ENCODE peak calls at places on chromosome 16, in five cellular contexts. One of them, this sample, is unnamed.

GRCh38 chr16:82059983-82060421 is 24.9 kb downstream of the HSD17B2 start:
- DNase-seq in GM12878: no peak
- DNase-seq in IMR-90: no peak
- DNase-seq in SK-N-SH: no peak
- DNase-seq in K562: no peak
- DNase-seq in this sample: no peak

GRCh38 chr16:88809068-88809675 is 2.6 kb downstream of the APRT start:
- DNase-seq in K562: no peak
- DNase-seq in IMR-90: no peak
- DNase-seq in GM12878: no peak
- DNase-seq in SK-N-SH: no peak
- DNase-seq in this sample: peak

GRCh38 chr16:54291981-54292487 is 5.4 kb upstream of the IRX3 start:
- DNase-seq in SK-N-SH: no peak
- DNase-seq in K562: no peak
- DNase-seq in IMR-90: no peak
- DNase-seq in GM12878: no peak
- DNase-seq in this sample: no peak

GRCh38 chr16:68000024-68000423 is 740 bp upstream of the DPEP2 start:
- DNase-seq in SK-N-SH: no peak
- DNase-seq in IMR-90: no peak
- DNase-seq in GM12878: no peak
- DNase-seq in K562: no peak
- DNase-seq in this sample: no peak

GRCh38 chr16:50121278-50121677 is 31.8 kb upstream of the TENT4B start:
- DNase-seq in SK-N-SH: no peak
- DNase-seq in GM12878: peak
- DNase-seq in IMR-90: no peak
- DNase-seq in K562: no peak
- DNase-seq in this sample: no peak

GRCh38 chr16:69859105-69859969 is 91.8 kb upstream of the CLEC18A start:
- DNase-seq in IMR-90: no peak
- DNase-seq in K562: peak
- DNase-seq in GM12878: no peak
- DNase-seq in SK-N-SH: peak
- DNase-seq in this sample: peak

GRCh38 chr16:89330177-89330856 is 112.8 kb downstream of the ZNF778 start:
- DNase-seq in SK-N-SH: no peak
- DNase-seq in IMR-90: peak
- DNase-seq in K562: peak
- DNase-seq in GM12878: no peak
- DNase-seq in this sample: peak

GRCh38 chr16:89646906-89647305 is 10.6 kb downstream of the CHMP1A start:
- DNase-seq in SK-N-SH: no peak
- DNase-seq in IMR-90: no peak
- DNase-seq in GM12878: no peak
- DNase-seq in K562: no peak
- DNase-seq in this sample: no peak

GRCh38 chr16:61289141-61289540 is 747.1 kb downstream of the CDH8 start:
- DNase-seq in K562: no peak
- DNase-seq in IMR-90: no peak
- DNase-seq in GM12878: no peak
- DNase-seq in SK-N-SH: no peak
- DNase-seq in this sample: no peak

GRCh38 chr16:70703835-70704381 is 18.1 kb upstream of the MTSS2 start:
- DNase-seq in GM12878: no peak
- DNase-seq in SK-N-SH: no peak
- DNase-seq in IMR-90: no peak
- DNase-seq in K562: no peak
- DNase-seq in this sample: no peak

GRCh38 chr16:3606441-3606840 is 5.0 kb downstream of the SLX4 start:
- DNase-seq in SK-N-SH: no peak
- DNase-seq in K562: no peak
- DNase-seq in IMR-90: no peak
- DNase-seq in GM12878: no peak
- DNase-seq in this sample: no peak

GRCh38 chr16:14490281-14490680 is 139.8 kb downstream of the PARN start:
- DNase-seq in IMR-90: no peak
- DNase-seq in K562: no peak
- DNase-seq in SK-N-SH: no peak
- DNase-seq in GM12878: no peak
- DNase-seq in this sample: no peak

GRCh38 chr16:70679653-70680494 is 6.0 kb downstream of the MTSS2 start:
- DNase-seq in IMR-90: no peak
- DNase-seq in GM12878: no peak
- DNase-seq in K562: peak
- DNase-seq in SK-N-SH: peak
- DNase-seq in this sample: peak

GRCh38 chr16:64089697-64090096 is 1032.2 kb downstream of the CDH11 start:
- DNase-seq in GM12878: no peak
- DNase-seq in IMR-90: peak
- DNase-seq in K562: no peak
- DNase-seq in SK-N-SH: peak
- DNase-seq in this sample: no peak

GRCh38 chr16:67993207-67994036 is 5.9 kb downstream of the DPEP2 start:
- DNase-seq in K562: peak
- DNase-seq in IMR-90: peak
- DNase-seq in GM12878: no peak
- DNase-seq in SK-N-SH: peak
- DNase-seq in this sample: peak

GRCh38 chr16:12336158-12336557 is 359.6 kb downstream of the SNX29 start:
- DNase-seq in GM12878: no peak
- DNase-seq in IMR-90: no peak
- DNase-seq in SK-N-SH: no peak
- DNase-seq in K562: no peak
- DNase-seq in this sample: no peak

GRCh38 chr16:89035013-89035697 is 58.1 kb upstream of the CBFA2T3 start:
- DNase-seq in GM12878: no peak
- DNase-seq in K562: no peak
- DNase-seq in IMR-90: no peak
- DNase-seq in SK-N-SH: no peak
- DNase-seq in this sample: no peak

DNA sequence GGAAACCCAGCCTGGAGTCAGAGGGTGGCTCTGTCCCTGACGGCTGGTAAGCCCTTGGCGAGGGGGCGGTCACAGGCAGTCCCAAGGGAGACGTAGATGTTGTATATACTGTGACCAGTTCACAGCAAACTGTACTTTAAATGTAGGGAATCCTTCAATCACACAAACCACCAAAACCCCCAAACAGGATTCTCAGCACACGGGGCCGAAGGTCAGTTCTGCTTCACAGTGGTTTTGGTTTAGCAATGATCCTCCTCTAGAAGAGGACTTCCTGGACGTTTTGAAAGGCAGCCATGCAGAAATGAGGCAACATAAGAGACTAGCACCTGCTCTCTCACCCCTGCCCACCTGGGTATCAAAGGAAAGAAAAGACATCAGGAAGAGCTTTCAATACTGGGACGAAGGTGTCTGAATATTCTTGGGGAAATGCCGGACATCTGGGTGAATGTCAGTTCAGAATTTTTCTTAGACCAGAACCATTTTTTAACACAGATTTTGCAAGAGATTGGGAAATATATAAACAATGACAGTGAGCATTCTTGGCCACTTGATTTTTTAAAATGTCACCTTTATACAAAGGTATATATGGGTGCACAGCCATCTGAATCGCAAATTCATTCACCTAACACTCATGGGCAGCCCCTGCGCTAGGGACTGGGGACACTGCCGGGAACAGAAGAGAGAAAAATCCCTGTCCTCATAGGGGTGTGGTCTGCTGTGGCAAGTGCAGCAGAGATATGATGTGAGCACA is 74.2 kb downstream of the CRISPLD2 start:
- DNase-seq in GM12878: peak
- DNase-seq in SK-N-SH: no peak
- DNase-seq in IMR-90: no peak
- DNase-seq in K562: no peak
- DNase-seq in this sample: no peak
- H3K27ac ChIP-seq in GM12878: no peak
- H3K27ac ChIP-seq in SK-N-SH: no peak
- H3K27ac ChIP-seq in IMR-90: no peak
- H3K27ac ChIP-seq in K562: no peak
- H3K27ac ChIP-seq in this sample: no peak

GRCh38 chr16:51148674-51149228 is 2.3 kb downstream of the SALL1 start:
- DNase-seq in GM12878: no peak
- DNase-seq in SK-N-SH: no peak
- DNase-seq in K562: no peak
- DNase-seq in IMR-90: no peak
- DNase-seq in this sample: no peak
- TF ChIP-seq RCOR1 in GM12878: no peak
- TF ChIP-seq RCOR1 in SK-N-SH: no peak
- TF ChIP-seq RCOR1 in K562: no peak
- TF ChIP-seq RCOR1 in IMR-90: no peak
- TF ChIP-seq RCOR1 in this sample: no peak

DNA sequence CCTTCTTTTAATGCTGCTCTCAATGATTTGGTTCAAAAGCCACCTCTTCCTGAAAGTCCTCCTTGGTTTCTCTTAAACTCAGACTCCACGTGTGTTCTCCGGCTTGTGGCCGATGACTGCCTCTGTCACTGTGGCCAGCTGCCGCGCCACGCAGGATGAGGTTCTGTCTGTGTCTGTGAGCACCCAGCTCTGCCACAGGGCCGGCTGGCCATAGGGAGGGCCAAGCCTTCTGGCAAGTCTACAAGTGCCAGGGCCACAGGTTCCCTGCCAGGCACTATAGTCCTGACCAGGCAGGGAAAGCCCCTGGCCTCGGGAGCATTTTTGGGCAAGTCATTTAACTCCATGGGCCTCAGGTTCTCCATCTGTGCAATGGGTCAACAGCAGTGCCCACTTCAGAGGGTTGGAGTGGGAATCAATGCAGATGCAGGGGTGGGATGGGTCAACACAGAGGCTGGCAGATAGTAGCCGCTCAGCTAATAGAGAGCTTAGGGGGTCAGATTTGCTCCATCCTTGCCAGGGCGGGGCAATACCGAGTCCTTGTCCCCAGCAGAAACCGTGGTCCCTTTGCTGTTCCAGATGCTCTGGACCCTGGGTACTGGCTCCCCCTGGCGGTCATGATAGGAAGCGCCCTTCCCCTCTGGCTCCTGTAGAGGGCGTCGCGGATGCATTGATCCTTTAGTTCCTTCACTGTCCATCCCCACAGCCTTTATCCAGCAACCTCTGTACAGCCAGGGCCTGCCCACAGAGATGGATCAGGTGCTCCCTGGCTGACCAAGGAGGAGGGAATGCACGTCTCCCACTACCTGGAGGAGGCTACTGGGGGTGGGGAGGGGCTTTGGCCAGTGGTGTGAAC is 19.3 kb upstream of the ADGRG3 start:
- DNase-seq in IMR-90: peak
- DNase-seq in GM12878: peak
- DNase-seq in K562: peak
- DNase-seq in SK-N-SH: peak
- DNase-seq in this sample: peak
- H3K27ac ChIP-seq in IMR-90: no peak
- H3K27ac ChIP-seq in GM12878: peak
- H3K27ac ChIP-seq in K562: no peak
- H3K27ac ChIP-seq in SK-N-SH: no peak
- H3K27ac ChIP-seq in this sample: no peak

DNA sequence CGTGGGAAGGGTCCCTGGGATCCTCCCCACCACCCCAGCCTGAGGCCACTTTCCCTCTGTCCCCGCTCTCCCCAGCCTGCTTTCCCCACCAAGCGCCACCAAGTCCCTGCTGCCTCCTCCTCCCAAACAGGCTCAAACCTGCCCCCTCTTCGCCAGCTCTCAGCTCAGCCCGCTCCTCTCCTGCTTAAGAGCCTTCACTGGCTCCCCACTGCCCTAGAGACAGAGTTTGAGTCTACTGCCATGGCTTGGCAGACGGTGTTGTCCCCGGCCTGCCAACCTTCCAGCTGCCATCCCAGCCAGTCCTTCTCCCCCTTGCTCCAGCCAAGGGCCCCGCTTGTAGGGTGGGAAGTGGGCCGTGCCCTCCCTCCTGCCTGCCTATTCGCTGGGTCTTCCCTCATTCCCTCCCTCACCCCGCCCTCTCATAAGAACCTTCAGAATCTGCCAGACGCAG is 11.1 kb downstream of the IL4R start:
- DNase-seq in GM12878: no peak
- DNase-seq in IMR-90: no peak
- DNase-seq in K562: no peak
- DNase-seq in SK-N-SH: no peak
- DNase-seq in this sample: no peak
- TF ChIP-seq RCOR1 in GM12878: no peak
- TF ChIP-seq RCOR1 in IMR-90: no peak
- TF ChIP-seq RCOR1 in K562: no peak
- TF ChIP-seq RCOR1 in SK-N-SH: no peak
- TF ChIP-seq RCOR1 in this sample: no peak

GRCh38 chr16:75042423-75043174 is 43.8 kb downstream of the ZNRF1 start:
- DNase-seq in SK-N-SH: no peak
- DNase-seq in GM12878: no peak
- DNase-seq in IMR-90: no peak
- DNase-seq in K562: no peak
- DNase-seq in this sample: no peak

GRCh38 chr16:75043175-75043937 is 44.5 kb downstream of the ZNRF1 start:
- DNase-seq in IMR-90: no peak
- DNase-seq in GM12878: peak
- DNase-seq in K562: peak
- DNase-seq in SK-N-SH: peak
- DNase-seq in this sample: no peak

GRCh38 chr16:75048051-75048450 is 49.2 kb downstream of the ZNRF1 start:
- DNase-seq in SK-N-SH: no peak
- DNase-seq in IMR-90: no peak
- DNase-seq in K562: no peak
- DNase-seq in GM12878: no peak
- DNase-seq in this sample: no peak

GRCh38 chr16:75044800-75045361 is 46.1 kb downstream of the ZNRF1 start:
- DNase-seq in IMR-90: no peak
- DNase-seq in SK-N-SH: no peak
- DNase-seq in GM12878: no peak
- DNase-seq in K562: no peak
- DNase-seq in this sample: no peak

GRCh38 chr16:75045424-75045823 is 46.6 kb downstream of the ZNRF1 start:
- DNase-seq in K562: no peak
- DNase-seq in SK-N-SH: no peak
- DNase-seq in GM12878: no peak
- DNase-seq in IMR-90: no peak
- DNase-seq in this sample: no peak
- H3K27ac ChIP-seq in K562: peak
- H3K27ac ChIP-seq in SK-N-SH: no peak
- H3K27ac ChIP-seq in GM12878: no peak
- H3K27ac ChIP-seq in IMR-90: no peak
- H3K27ac ChIP-seq in this sample: no peak

GRCh38 chr16:85913141-85913601 is 14.2 kb downstream of the IRF8 start:
- DNase-seq in GM12878: no peak
- DNase-seq in K562: no peak
- DNase-seq in IMR-90: no peak
- DNase-seq in SK-N-SH: no peak
- DNase-seq in this sample: no peak

GRCh38 chr16:85914423-85914794 is 15.4 kb downstream of the IRF8 start:
- DNase-seq in GM12878: no peak
- DNase-seq in SK-N-SH: no peak
- DNase-seq in IMR-90: no peak
- DNase-seq in K562: no peak
- DNase-seq in this sample: no peak

GRCh38 chr16:85915125-85915845 is 16.3 kb downstream of the IRF8 start:
- DNase-seq in IMR-90: no peak
- DNase-seq in SK-N-SH: no peak
- DNase-seq in GM12878: no peak
- DNase-seq in K562: no peak
- DNase-seq in this sample: no peak

GRCh38 chr16:85912271-85912974 is 13.5 kb downstream of the IRF8 start:
- DNase-seq in IMR-90: peak
- DNase-seq in GM12878: no peak
- DNase-seq in K562: no peak
- DNase-seq in SK-N-SH: no peak
- DNase-seq in this sample: no peak

GRCh38 chr16:85913688-85914422 is 14.9 kb downstream of the IRF8 start:
- DNase-seq in GM12878: no peak
- DNase-seq in K562: no peak
- DNase-seq in SK-N-SH: no peak
- DNase-seq in IMR-90: no peak
- DNase-seq in this sample: no peak
- TF ChIP-seq RCOR1 in GM12878: no peak
- TF ChIP-seq RCOR1 in K562: no peak
- TF ChIP-seq RCOR1 in SK-N-SH: no peak
- TF ChIP-seq RCOR1 in IMR-90: no peak
- TF ChIP-seq RCOR1 in this sample: no peak